ENCODE peak calls at places on chromosomes 11 and 22, in nine cellular contexts. One of them, this sample, is unnamed. For H3K36me3, the result is how much of the 10 kb centered on the place peaks cover.

GRCh38 chr11:8863838-8864237 is 47.2 kb upstream of the AKIP1 start:
- DNase-seq in brain microvascular endothelial cell: peak
- DNase-seq in Panc1: no peak
- DNase-seq in GM23338: no peak
- DNase-seq in neuronal stem cell: no peak
- DNase-seq in SK-N-SH: no peak
- DNase-seq in left ventricle myocardium inferior: no peak
- DNase-seq in right atrium auricular region: no peak
- DNase-seq in CD8-positive, alpha-beta memory T cell: no peak
- DNase-seq in this sample: no peak

GRCh38 chr11:36577373-36577772 is 9.6 kb downstream of the RAG1 start:
- DNase-seq in neuronal stem cell: no peak
- DNase-seq in left ventricle myocardium inferior: no peak
- DNase-seq in Panc1: no peak
- DNase-seq in GM23338: no peak
- DNase-seq in SK-N-SH: no peak
- DNase-seq in brain microvascular endothelial cell: no peak
- DNase-seq in right atrium auricular region: no peak
- DNase-seq in CD8-positive, alpha-beta memory T cell: no peak
- DNase-seq in this sample: no peak

GRCh38 chr11:131880279-131880678 is 509.9 kb downstream of the NTM start:
- DNase-seq in CD8-positive, alpha-beta memory T cell: no peak
- DNase-seq in SK-N-SH: no peak
- DNase-seq in GM23338: no peak
- DNase-seq in Panc1: no peak
- DNase-seq in brain microvascular endothelial cell: no peak
- DNase-seq in neuronal stem cell: no peak
- DNase-seq in left ventricle myocardium inferior: no peak
- DNase-seq in right atrium auricular region: no peak
- DNase-seq in this sample: no peak

GRCh38 chr22:26585104-26585790 is 4.7 kb downstream of the TPST2 start:
- DNase-seq in neuronal stem cell: no peak
- DNase-seq in SK-N-SH: peak
- DNase-seq in brain microvascular endothelial cell: peak
- DNase-seq in GM23338: no peak
- DNase-seq in CD8-positive, alpha-beta memory T cell: no peak
- DNase-seq in left ventricle myocardium inferior: peak
- DNase-seq in Panc1: no peak
- DNase-seq in right atrium auricular region: peak
- DNase-seq in this sample: peak

GRCh38 chr11:37504925-37505324 is 906.9 kb upstream of the RAG2 start:
- DNase-seq in neuronal stem cell: no peak
- DNase-seq in CD8-positive, alpha-beta memory T cell: no peak
- DNase-seq in SK-N-SH: no peak
- DNase-seq in GM23338: no peak
- DNase-seq in right atrium auricular region: no peak
- DNase-seq in Panc1: no peak
- DNase-seq in left ventricle myocardium inferior: no peak
- DNase-seq in brain microvascular endothelial cell: peak
- DNase-seq in this sample: peak

GRCh38 chr11:119935341-119935925 is 202.5 kb downstream of the TRIM29 start:
- DNase-seq in Panc1: no peak
- DNase-seq in SK-N-SH: peak
- DNase-seq in CD8-positive, alpha-beta memory T cell: no peak
- DNase-seq in left ventricle myocardium inferior: no peak
- DNase-seq in brain microvascular endothelial cell: no peak
- DNase-seq in neuronal stem cell: no peak
- DNase-seq in right atrium auricular region: no peak
- DNase-seq in GM23338: no peak
- DNase-seq in this sample: no peak

GRCh38 chr11:66391322-66391721 is 19.8 kb upstream of the SLC29A2 start:
- DNase-seq in neuronal stem cell: no peak
- DNase-seq in GM23338: no peak
- DNase-seq in brain microvascular endothelial cell: no peak
- DNase-seq in Panc1: no peak
- DNase-seq in left ventricle myocardium inferior: no peak
- DNase-seq in right atrium auricular region: no peak
- DNase-seq in CD8-positive, alpha-beta memory T cell: no peak
- DNase-seq in SK-N-SH: no peak
- DNase-seq in this sample: no peak

GRCh38 chr22:40764743-40765441 is 54.3 kb downstream of the SLC25A17 start:
- DNase-seq in Panc1: no peak
- DNase-seq in GM23338: no peak
- DNase-seq in brain microvascular endothelial cell: no peak
- DNase-seq in neuronal stem cell: no peak
- DNase-seq in right atrium auricular region: no peak
- DNase-seq in SK-N-SH: no peak
- DNase-seq in left ventricle myocardium inferior: no peak
- DNase-seq in CD8-positive, alpha-beta memory T cell: no peak
- DNase-seq in this sample: no peak

GRCh38 chr11:1514349-1515061 is 27.9 kb upstream of the MOB2 start:
- DNase-seq in GM23338: no peak
- DNase-seq in Panc1: no peak
- DNase-seq in brain microvascular endothelial cell: no peak
- DNase-seq in left ventricle myocardium inferior: peak
- DNase-seq in SK-N-SH: peak
- DNase-seq in neuronal stem cell: no peak
- DNase-seq in right atrium auricular region: no peak
- DNase-seq in CD8-positive, alpha-beta memory T cell: peak
- DNase-seq in this sample: no peak

GRCh38 chr11:47918882-47919495 is 61.4 kb upstream of the PTPRJ start:
- DNase-seq in brain microvascular endothelial cell: no peak
- DNase-seq in CD8-positive, alpha-beta memory T cell: no peak
- DNase-seq in SK-N-SH: no peak
- DNase-seq in neuronal stem cell: no peak
- DNase-seq in GM23338: no peak
- DNase-seq in Panc1: no peak
- DNase-seq in right atrium auricular region: no peak
- DNase-seq in left ventricle myocardium inferior: no peak
- DNase-seq in this sample: peak

GRCh38 chr11:73143126-73143838 is 1.2 kb upstream of the FCHSD2 start:
- DNase-seq in CD8-positive, alpha-beta memory T cell: no peak
- DNase-seq in right atrium auricular region: no peak
- DNase-seq in brain microvascular endothelial cell: no peak
- DNase-seq in left ventricle myocardium inferior: no peak
- DNase-seq in GM23338: no peak
- DNase-seq in SK-N-SH: peak
- DNase-seq in Panc1: no peak
- DNase-seq in neuronal stem cell: no peak
- DNase-seq in this sample: no peak

GRCh38 chr11:66846671-66847091 is 3.4 kb downstream of the RCE1 start:
- DNase-seq in SK-N-SH: no peak
- DNase-seq in Panc1: no peak
- DNase-seq in CD8-positive, alpha-beta memory T cell: peak
- DNase-seq in neuronal stem cell: no peak
- DNase-seq in brain microvascular endothelial cell: no peak
- DNase-seq in left ventricle myocardium inferior: no peak
- DNase-seq in right atrium auricular region: no peak
- DNase-seq in GM23338: no peak
- DNase-seq in this sample: no peak

GRCh38 chr11:64445651-64446050 is 86.7 kb downstream of the RPS6KA4 start:
- DNase-seq in SK-N-SH: no peak
- DNase-seq in right atrium auricular region: no peak
- DNase-seq in neuronal stem cell: no peak
- DNase-seq in GM23338: no peak
- DNase-seq in brain microvascular endothelial cell: no peak
- DNase-seq in left ventricle myocardium inferior: no peak
- DNase-seq in Panc1: no peak
- DNase-seq in CD8-positive, alpha-beta memory T cell: no peak
- DNase-seq in this sample: no peak

GRCh38 chr22:30266445-30267381 is at the start of gene OSM:
- DNase-seq in GM23338: no peak
- DNase-seq in SK-N-SH: no peak
- DNase-seq in right atrium auricular region: peak
- DNase-seq in neuronal stem cell: no peak
- DNase-seq in CD8-positive, alpha-beta memory T cell: peak
- DNase-seq in brain microvascular endothelial cell: no peak
- DNase-seq in left ventricle myocardium inferior: peak
- DNase-seq in Panc1: no peak
- DNase-seq in this sample: no peak

GRCh38 chr22:22397292-22397870 is 111.2 kb downstream of the ZNF280B start:
- DNase-seq in CD8-positive, alpha-beta memory T cell: peak
- DNase-seq in GM23338: peak
- DNase-seq in neuronal stem cell: no peak
- DNase-seq in Panc1: no peak
- DNase-seq in SK-N-SH: no peak
- DNase-seq in brain microvascular endothelial cell: no peak
- DNase-seq in right atrium auricular region: no peak
- DNase-seq in left ventricle myocardium inferior: peak
- DNase-seq in this sample: no peak

GRCh38 chr11:112826788-112827187 is 134.4 kb upstream of the NCAM1 start:
- DNase-seq in CD8-positive, alpha-beta memory T cell: no peak
- DNase-seq in brain microvascular endothelial cell: no peak
- DNase-seq in SK-N-SH: no peak
- DNase-seq in GM23338: no peak
- DNase-seq in Panc1: no peak
- DNase-seq in neuronal stem cell: no peak
- DNase-seq in left ventricle myocardium inferior: no peak
- DNase-seq in right atrium auricular region: no peak
- DNase-seq in this sample: no peak

GRCh38 chr22:50316114-50317065 is 8.9 kb upstream of the PLXNB2 start:
- DNase-seq in brain microvascular endothelial cell: no peak
- DNase-seq in left ventricle myocardium inferior: no peak
- DNase-seq in right atrium auricular region: no peak
- DNase-seq in Panc1: no peak
- DNase-seq in CD8-positive, alpha-beta memory T cell: no peak
- DNase-seq in neuronal stem cell: no peak
- DNase-seq in GM23338: no peak
- DNase-seq in SK-N-SH: peak
- DNase-seq in this sample: no peak
- H3K36me3 ChIP-seq in brain microvascular endothelial cell: under half
- H3K36me3 ChIP-seq in left ventricle myocardium inferior: under half
- H3K36me3 ChIP-seq in right atrium auricular region: under half
- H3K36me3 ChIP-seq in Panc1: under half
- H3K36me3 ChIP-seq in CD8-positive, alpha-beta memory T cell: under half
- H3K36me3 ChIP-seq in neuronal stem cell: under half
- H3K36me3 ChIP-seq in GM23338: under half
- H3K36me3 ChIP-seq in SK-N-SH: under half
- H3K36me3 ChIP-seq in this sample: under half

DNA sequence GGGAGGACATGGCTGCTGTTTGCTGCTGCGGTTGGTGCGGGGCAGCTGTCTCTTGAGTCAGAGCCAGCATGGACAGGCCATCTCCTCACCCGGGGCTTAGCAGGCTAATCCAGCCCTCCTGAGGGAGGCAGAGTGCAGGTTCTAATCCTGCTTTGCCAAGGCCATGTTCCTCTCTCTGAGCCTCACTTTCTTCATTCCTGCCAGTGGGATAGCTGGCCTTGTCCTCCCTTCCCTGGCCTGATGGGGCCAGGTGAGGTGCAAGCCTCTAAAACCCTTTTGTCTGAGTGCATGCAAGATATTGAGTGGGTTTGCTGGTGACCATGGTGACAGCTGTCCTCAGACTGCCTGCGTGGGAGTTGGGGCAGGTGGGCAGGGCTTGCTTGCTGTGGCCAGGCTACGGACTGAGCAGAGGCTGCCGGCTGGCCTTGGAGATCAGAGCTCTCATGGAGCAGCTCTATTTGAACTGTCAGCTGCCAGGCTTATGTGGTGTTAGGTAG is 3.6 kb downstream of the USP35 start:
- DNase-seq in neuronal stem cell: no peak
- DNase-seq in left ventricle myocardium inferior: no peak
- DNase-seq in CD8-positive, alpha-beta memory T cell: peak
- DNase-seq in brain microvascular endothelial cell: no peak
- DNase-seq in right atrium auricular region: no peak
- DNase-seq in SK-N-SH: no peak
- DNase-seq in GM23338: no peak
- DNase-seq in Panc1: no peak
- DNase-seq in this sample: no peak
- H3K4me3 ChIP-seq in neuronal stem cell: no peak
- H3K4me3 ChIP-seq in left ventricle myocardium inferior: no peak
- H3K4me3 ChIP-seq in CD8-positive, alpha-beta memory T cell: no peak
- H3K4me3 ChIP-seq in brain microvascular endothelial cell: no peak
- H3K4me3 ChIP-seq in right atrium auricular region: no peak
- H3K4me3 ChIP-seq in SK-N-SH: no peak
- H3K4me3 ChIP-seq in GM23338: no peak
- H3K4me3 ChIP-seq in Panc1: no peak
- H3K4me3 ChIP-seq in this sample: no peak

DNA sequence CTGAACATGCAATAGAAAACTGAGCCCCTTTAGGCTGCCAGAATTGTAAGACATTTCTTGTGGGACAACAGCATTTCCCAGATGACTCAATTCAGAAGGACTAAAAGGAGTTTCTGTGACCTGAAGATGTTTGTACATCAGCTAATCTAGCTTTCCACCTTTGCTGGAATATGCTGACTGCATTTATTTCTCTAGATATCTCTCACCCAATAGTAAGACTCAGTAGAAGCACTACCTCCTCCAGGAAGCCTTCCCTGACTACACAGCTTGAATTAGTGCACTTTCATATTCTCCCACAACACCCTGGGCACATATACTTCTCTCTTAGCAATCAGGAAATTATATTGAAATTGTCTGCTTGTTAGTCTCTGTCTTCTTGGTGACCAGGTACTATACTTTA is 98.1 kb upstream of the BLID start:
- DNase-seq in CD8-positive, alpha-beta memory T cell: no peak
- DNase-seq in left ventricle myocardium inferior: no peak
- DNase-seq in SK-N-SH: no peak
- DNase-seq in right atrium auricular region: no peak
- DNase-seq in brain microvascular endothelial cell: no peak
- DNase-seq in neuronal stem cell: no peak
- DNase-seq in GM23338: no peak
- DNase-seq in Panc1: no peak
- DNase-seq in this sample: no peak
- H3K27ac ChIP-seq in CD8-positive, alpha-beta memory T cell: no peak
- H3K27ac ChIP-seq in left ventricle myocardium inferior: peak
- H3K27ac ChIP-seq in SK-N-SH: no peak
- H3K27ac ChIP-seq in right atrium auricular region: no peak
- H3K27ac ChIP-seq in brain microvascular endothelial cell: peak
- H3K27ac ChIP-seq in neuronal stem cell: no peak
- H3K27ac ChIP-seq in GM23338: no peak
- H3K27ac ChIP-seq in Panc1: no peak
- H3K27ac ChIP-seq in this sample: no peak

GRCh38 chr22:46084376-46084775 is 66.0 kb upstream of the PPARA start:
- DNase-seq in SK-N-SH: no peak
- DNase-seq in right atrium auricular region: no peak
- DNase-seq in CD8-positive, alpha-beta memory T cell: peak
- DNase-seq in brain microvascular endothelial cell: no peak
- DNase-seq in Panc1: no peak
- DNase-seq in left ventricle myocardium inferior: no peak
- DNase-seq in GM23338: no peak
- DNase-seq in neuronal stem cell: no peak
- DNase-seq in this sample: no peak

GRCh38 chr22:46084943-46085830 is 65.1 kb upstream of the PPARA start:
- DNase-seq in left ventricle myocardium inferior: peak
- DNase-seq in GM23338: no peak
- DNase-seq in SK-N-SH: peak
- DNase-seq in CD8-positive, alpha-beta memory T cell: peak
- DNase-seq in neuronal stem cell: no peak
- DNase-seq in right atrium auricular region: peak
- DNase-seq in Panc1: no peak
- DNase-seq in brain microvascular endothelial cell: no peak
- DNase-seq in this sample: peak

GRCh38 chr22:46087336-46087690 is 63.0 kb upstream of the PPARA start:
- DNase-seq in neuronal stem cell: no peak
- DNase-seq in Panc1: no peak
- DNase-seq in right atrium auricular region: no peak
- DNase-seq in CD8-positive, alpha-beta memory T cell: no peak
- DNase-seq in SK-N-SH: no peak
- DNase-seq in brain microvascular endothelial cell: no peak
- DNase-seq in left ventricle myocardium inferior: no peak
- DNase-seq in GM23338: no peak
- DNase-seq in this sample: no peak

GRCh38 chr22:46086577-46087335 is 63.6 kb upstream of the PPARA start:
- DNase-seq in right atrium auricular region: no peak
- DNase-seq in Panc1: no peak
- DNase-seq in CD8-positive, alpha-beta memory T cell: no peak
- DNase-seq in left ventricle myocardium inferior: peak
- DNase-seq in SK-N-SH: peak
- DNase-seq in brain microvascular endothelial cell: no peak
- DNase-seq in neuronal stem cell: no peak
- DNase-seq in GM23338: no peak
- DNase-seq in this sample: peak

GRCh38 chr22:46085831-46086576 is 64.3 kb upstream of the PPARA start:
- DNase-seq in brain microvascular endothelial cell: no peak
- DNase-seq in Panc1: no peak
- DNase-seq in CD8-positive, alpha-beta memory T cell: no peak
- DNase-seq in GM23338: no peak
- DNase-seq in SK-N-SH: no peak
- DNase-seq in left ventricle myocardium inferior: peak
- DNase-seq in right atrium auricular region: peak
- DNase-seq in neuronal stem cell: no peak
- DNase-seq in this sample: peak
- H3K36me3 ChIP-seq in brain microvascular endothelial cell: under half
- H3K36me3 ChIP-seq in Panc1: under half
- H3K36me3 ChIP-seq in CD8-positive, alpha-beta memory T cell: under half
- H3K36me3 ChIP-seq in GM23338: under half
- H3K36me3 ChIP-seq in SK-N-SH: half or more
- H3K36me3 ChIP-seq in left ventricle myocardium inferior: under half
- H3K36me3 ChIP-seq in right atrium auricular region: under half
- H3K36me3 ChIP-seq in neuronal stem cell: under half
- H3K36me3 ChIP-seq in this sample: half or more